ENCODE peak calls at places on chromosome 9, in nine cellular contexts. Q, V, O, T, M, H, A, D and G are unnamed samples.

GRCh38 chr9:6611891-6612290 is 33.6 kb downstream of the GLDC start:
- DNase-seq in Q (no peak), V (no peak), O (no peak), T (no peak), M (no peak), H (no peak), A (no peak), D (no peak), G (no peak)

GRCh38 chr9:108534741-108535140 is 321.0 kb downstream of the ACTL7B start:
- DNase-seq in Q (no peak), V (peak), O (no peak), T (no peak), M (peak), H (no peak), A (no peak), D (no peak), G (no peak)

GRCh38 chr9:7827792-7828191 is 28.2 kb upstream of the DMAC1 start:
- DNase-seq in Q (no peak), V (no peak), O (no peak), T (no peak), M (no peak), H (no peak), A (no peak), D (no peak), G (no peak)

GRCh38 chr9:112043423-112043822 is 131.7 kb downstream of the SUSD1 start:
- DNase-seq in Q (no peak), V (no peak), O (no peak), T (no peak), M (peak), H (no peak), A (no peak), D (no peak), G (no peak)

GRCh38 chr9:134634190-134634589 is 7.4 kb upstream of the COL5A1 start:
- DNase-seq in Q (no peak), V (no peak), O (no peak), T (peak), M (no peak), H (no peak), A (peak), D (no peak), G (no peak)

GRCh38 chr9:131954299-131954698 is 125.4 kb downstream of the MED27 start:
- DNase-seq in Q (no peak), V (no peak), O (no peak), T (no peak), M (no peak), H (no peak), A (no peak), D (no peak), G (no peak)

GRCh38 chr9:79080536-79080935 is 491.2 kb upstream of the TLE4 start:
- DNase-seq in Q (no peak), V (no peak), O (no peak), T (no peak), M (peak), H (no peak), A (no peak), D (no peak), G (no peak)

GRCh38 chr9:131405429-131405828 is 11.5 kb downstream of the PRRC2B start:
- DNase-seq in Q (no peak), V (no peak), O (no peak), T (no peak), M (peak), H (no peak), A (no peak), D (no peak), G (peak)

GRCh38 chr9:87891754-87892153 is 9.1 kb downstream of the SPATA31E1 start:
- DNase-seq in Q (no peak), V (no peak), O (no peak), T (no peak), M (peak), H (no peak), A (no peak), D (no peak), G (no peak)

GRCh38 chr9:74942801-74943200 is 9.9 kb downstream of the C9orf40 start:
- DNase-seq in Q (no peak), V (no peak), O (no peak), T (no peak), M (peak), H (no peak), A (no peak), D (no peak), G (no peak)

GRCh38 chr9:123637940-123638634 is 282.1 kb downstream of the CRB2 start:
- DNase-seq in Q (no peak), V (no peak), O (no peak), T (no peak), M (peak), H (no peak), A (no peak), D (no peak), G (no peak)

GRCh38 chr9:1051286-1052118 is 1.3 kb downstream of the DMRT2 start:
- DNase-seq in Q (peak), V (no peak), O (peak), T (no peak), M (no peak), H (no peak), A (no peak), D (no peak), G (peak)

GRCh38 chr9:81693639-81694378 is 4.5 kb upstream of the TLE1 start:
- DNase-seq in Q (no peak), V (no peak), O (no peak), T (no peak), M (no peak), H (no peak), A (no peak), D (no peak), G (no peak)

GRCh38 chr9:12838546-12838945 is 63.7 kb downstream of the LURAP1L start:
- DNase-seq in Q (no peak), V (no peak), O (no peak), T (no peak), M (peak), H (no peak), A (no peak), D (no peak), G (no peak)

GRCh38 chr9:18422296-18423036 is 51.5 kb upstream of the ADAMTSL1 start:
- DNase-seq in Q (no peak), V (no peak), O (no peak), T (no peak), M (no peak), H (no peak), A (no peak), D (no peak), G (no peak)

GRCh38 chr9:92425578-92425977 is 1.3 kb upstream of the OMD start:
- DNase-seq in Q (no peak), V (no peak), O (no peak), T (no peak), M (peak), H (no peak), A (no peak), D (no peak), G (no peak)

GRCh38 chr9:114098660-114099522 is at the start of gene KIF12:
- DNase-seq in Q (peak), V (no peak), O (no peak), T (peak), M (no peak), H (peak), A (no peak), D (peak), G (no peak)

GRCh38 chr9:69215774-69216482 is 41.9 kb downstream of the TJP2 start:
- DNase-seq in Q (no peak), V (no peak), O (no peak), T (no peak), M (no peak), H (no peak), A (peak), D (no peak), G (no peak)

GRCh38 chr9:132171702-132172101 is 9.8 kb downstream of the NTNG2 start:
- DNase-seq in Q (no peak), V (no peak), O (no peak), T (no peak), M (no peak), H (no peak), A (no peak), D (no peak), G (no peak)

GRCh38 chr9:133945314-133945975 is 46.7 kb downstream of the VAV2 start:
- DNase-seq in Q (no peak), V (no peak), O (no peak), T (peak), M (no peak), H (no peak), A (no peak), D (peak), G (no peak)

GRCh38 chr9:86337469-86338107 is 16.6 kb downstream of the TUT7 start:
- DNase-seq in Q (no peak), V (no peak), O (no peak), T (no peak), M (no peak), H (no peak), A (no peak), D (no peak), G (no peak)

GRCh38 chr9:91147079-91147708 is 214.5 kb downstream of the AUH start:
- DNase-seq in Q (no peak), V (no peak), O (no peak), T (no peak), M (no peak), H (no peak), A (no peak), D (no peak), G (no peak)

GRCh38 chr9:106482733-106483132 is 380.2 kb upstream of the ZNF462 start:
- DNase-seq in Q (no peak), V (no peak), O (no peak), T (no peak), M (no peak), H (no peak), A (no peak), D (no peak), G (peak)

GRCh38 chr9:113444736-113445135 is 18.8 kb upstream of the RGS3 start:
- DNase-seq in Q (no peak), V (no peak), O (no peak), T (no peak), M (no peak), H (no peak), A (no peak), D (no peak), G (no peak)

GRCh38 chr9:134411451-134412297 is 85.4 kb downstream of the RXRA start:
- DNase-seq in Q (no peak), V (no peak), O (no peak), T (no peak), M (no peak), H (no peak), A (no peak), D (no peak), G (peak)

GRCh38 chr9:137029058-137029922 is 1.3 kb upstream of the ABCA2 start:
- DNase-seq in Q (peak), V (peak), O (peak), T (peak), M (peak), H (peak), A (peak), D (peak), G (peak)

GRCh38 chr9:93467062-93467416 is 13.7 kb upstream of the FAM120AOS start:
- DNase-seq in Q (no peak), V (no peak), O (no peak), T (no peak), M (no peak), H (no peak), A (no peak), D (no peak), G (no peak)

GRCh38 chr9:108396618-108397017 is 459.2 kb downstream of the ACTL7B start:
- DNase-seq in Q (no peak), V (no peak), O (no peak), T (no peak), M (no peak), H (no peak), A (no peak), D (no peak), G (no peak)

GRCh38 chr9:10059044-10059443 is 553.8 kb downstream of the PTPRD start:
- DNase-seq in Q (no peak), V (no peak), O (no peak), T (no peak), M (peak), H (no peak), A (no peak), D (no peak), G (no peak)

GRCh38 chr9:126587187-126588185 is 26.2 kb upstream of the LMX1B start:
- DNase-seq in Q (peak), V (no peak), O (no peak), T (peak), M (no peak), H (peak), A (no peak), D (no peak), G (no peak)

GRCh38 chr9:114454652-114455051 is 50.6 kb downstream of the WHRN start:
- DNase-seq in Q (no peak), V (no peak), O (no peak), T (no peak), M (no peak), H (no peak), A (no peak), D (no peak), G (no peak)

GRCh38 chr9:89463986-89464901 is 33.7 kb downstream of the SEMA4D start:
- DNase-seq in Q (no peak), V (no peak), O (no peak), T (no peak), M (no peak), H (no peak), A (no peak), D (peak), G (no peak)

GRCh38 chr9:135252980-135253304 is 165.5 kb downstream of the OLFM1 start:
- DNase-seq in Q (no peak), V (peak), O (no peak), T (no peak), M (no peak), H (no peak), A (no peak), D (no peak), G (no peak)

GRCh38 chr9:125492719-125493118 is 214.3 kb downstream of the MAPKAP1 start:
- DNase-seq in Q (no peak), V (no peak), O (no peak), T (no peak), M (no peak), H (no peak), A (no peak), D (no peak), G (no peak)

GRCh38 chr9:22010881-22011625 is 1.9 kb upstream of the CDKN2B start:
- DNase-seq in Q (no peak), V (no peak), O (no peak), T (peak), M (peak), H (no peak), A (no peak), D (no peak), G (no peak)

GRCh38 chr9:84379740-84380139 is 39.2 kb upstream of the SLC28A3 start:
- DNase-seq in Q (no peak), V (no peak), O (no peak), T (no peak), M (no peak), H (no peak), A (no peak), D (no peak), G (no peak)

GRCh38 chr9:92657296-92658094 is 12.4 kb downstream of the IPPK start:
- DNase-seq in Q (no peak), V (no peak), O (no peak), T (no peak), M (no peak), H (no peak), A (no peak), D (no peak), G (no peak)

GRCh38 chr9:19876569-19877316 is 87.9 kb upstream of the SLC24A2 start:
- DNase-seq in Q (no peak), V (no peak), O (no peak), T (no peak), M (no peak), H (no peak), A (no peak), D (no peak), G (no peak)

GRCh38 chr9:6782378-6782777 is 24.6 kb downstream of the KDM4C start:
- DNase-seq in Q (no peak), V (no peak), O (no peak), T (no peak), M (no peak), H (no peak), A (no peak), D (no peak), G (no peak)

GRCh38 chr9:122158202-122158601 is 1.4 kb downstream of the NDUFA8 start:
- DNase-seq in Q (peak), V (no peak), O (no peak), T (no peak), M (peak), H (no peak), A (peak), D (peak), G (no peak)

GRCh38 chr9:122162415-122162814 is 2.7 kb downstream of the MORN5 start:
- DNase-seq in Q (no peak), V (no peak), O (no peak), T (no peak), M (no peak), H (no peak), A (no peak), D (no peak), G (no peak)

GRCh38 chr9:122159925-122160246 is 178 bp downstream of the MORN5 start:
- DNase-seq in Q (no peak), V (no peak), O (no peak), T (no peak), M (no peak), H (no peak), A (no peak), D (no peak), G (no peak)

GRCh38 chr9:122164286-122164685 is 4.6 kb downstream of the MORN5 start:
- DNase-seq in Q (no peak), V (no peak), O (no peak), T (no peak), M (no peak), H (peak), A (no peak), D (no peak), G (no peak)

DNA sequence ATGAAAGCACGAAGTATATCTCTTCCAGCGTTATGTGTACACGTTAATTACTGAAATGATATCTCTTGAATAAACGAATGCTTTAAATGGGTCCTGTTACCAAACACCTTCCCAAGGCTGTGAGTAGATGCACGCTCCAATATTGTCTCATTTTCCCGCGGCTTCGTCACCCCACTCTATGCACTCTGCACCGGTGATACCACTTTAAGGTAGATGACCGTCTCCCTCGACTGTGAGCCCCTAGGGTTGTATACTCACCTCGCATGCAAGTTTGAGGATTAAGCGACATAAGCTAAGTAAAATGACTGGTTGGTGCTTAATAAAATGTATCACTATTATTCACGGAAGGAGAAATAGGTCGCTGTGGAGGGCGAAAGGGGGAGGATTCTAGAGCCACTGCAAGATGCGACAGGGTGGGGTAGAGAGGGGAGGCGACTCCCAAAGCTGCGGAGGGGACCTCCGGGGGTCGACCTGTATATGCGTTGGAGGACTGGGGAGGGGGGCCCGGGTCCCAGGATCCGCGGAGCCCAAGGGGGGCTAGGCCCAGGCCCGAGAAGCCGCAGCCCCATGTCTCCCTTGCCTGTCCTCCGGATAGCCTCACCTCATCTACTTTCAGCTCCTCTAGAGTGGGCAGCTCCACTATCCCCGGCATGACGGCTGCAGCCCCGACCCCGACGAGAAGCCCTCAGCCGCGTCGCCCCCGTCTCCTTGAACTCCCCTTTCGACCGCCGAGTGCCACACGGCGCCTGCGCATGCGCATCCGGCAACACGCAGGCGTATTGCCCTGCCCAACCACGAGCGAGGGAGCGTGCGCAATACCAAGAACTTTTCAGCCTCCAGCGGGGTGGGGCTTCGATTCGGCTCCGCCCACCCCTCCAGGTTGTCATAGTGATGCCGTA is at the start of the genes MORN5 and NDUFA8:
- DNase-seq in Q (peak), V (peak), O (peak), T (peak), M (peak), H (peak), A (peak), D (peak), G (peak)
- TF ChIP-seq POLR2A in Q (peak), V (peak), O (peak), T (peak), M (peak), H (peak), A (peak), D (peak), G (peak)

GRCh38 chr9:70609542-70610286 is 195.3 kb upstream of the KLF9 start:
- DNase-seq in Q (no peak), V (peak), O (peak), T (no peak), M (peak), H (peak), A (peak), D (no peak), G (peak)
- TF ChIP-seq POLR2A in Q (no peak), V (no peak), O (no peak), T (no peak), M (no peak), H (no peak), A (no peak), D (no peak), G (no peak)

GRCh38 chr9:128828719-128829452 is 708 bp downstream of the SPOUT1 start:
- DNase-seq in Q (no peak), V (no peak), O (no peak), T (no peak), M (no peak), H (no peak), A (no peak), D (no peak), G (no peak)

GRCh38 chr9:128828267-128828666 is 1.3 kb downstream of the SPOUT1 start:
- DNase-seq in Q (no peak), V (no peak), O (no peak), T (no peak), M (no peak), H (no peak), A (no peak), D (no peak), G (no peak)

GRCh38 chr9:128833696-128834095 is 4.1 kb upstream of the SPOUT1 start:
- DNase-seq in Q (no peak), V (no peak), O (no peak), T (no peak), M (no peak), H (no peak), A (no peak), D (no peak), G (no peak)

GRCh38 chr9:128825923-128826702 is 3.5 kb downstream of the SPOUT1 start:
- DNase-seq in Q (no peak), V (peak), O (no peak), T (no peak), M (no peak), H (no peak), A (no peak), D (no peak), G (no peak)

GRCh38 chr9:128829477-128830251 is at the start of gene SPOUT1:
- DNase-seq in Q (peak), V (peak), O (peak), T (peak), M (peak), H (peak), A (peak), D (peak), G (peak)
- TF ChIP-seq POLR2A in Q (peak), V (peak), O (no peak), T (no peak), M (peak), H (peak), A (peak), D (peak), G (peak)

GRCh38 chr9:127940598-127940997 is 2.9 kb upstream of the DPM2 start:
- DNase-seq in Q (no peak), V (no peak), O (no peak), T (no peak), M (no peak), H (no peak), A (no peak), D (no peak), G (no peak)
- TF ChIP-seq POLR2A in Q (no peak), V (no peak), O (no peak), T (no peak), M (no peak), H (no peak), A (no peak), D (no peak), G (no peak)

GRCh38 chr9:129174724-129175514 is 3.1 kb downstream of the IER5L start:
- DNase-seq in Q (peak), V (peak), O (peak), T (peak), M (peak), H (peak), A (peak), D (peak), G (peak)

GRCh38 chr9:129173296-129174101 is 4.6 kb downstream of the IER5L start:
- DNase-seq in Q (no peak), V (no peak), O (no peak), T (no peak), M (no peak), H (peak), A (no peak), D (no peak), G (no peak)

GRCh38 chr9:129172816-129173215 is 5.2 kb downstream of the IER5L start:
- DNase-seq in Q (no peak), V (no peak), O (no peak), T (no peak), M (no peak), H (peak), A (no peak), D (no peak), G (no peak)

GRCh38 chr9:129175515-129175824 is 2.6 kb downstream of the IER5L start:
- DNase-seq in Q (no peak), V (no peak), O (no peak), T (no peak), M (no peak), H (no peak), A (no peak), D (no peak), G (no peak)

GRCh38 chr9:129174102-129174723 is 3.8 kb downstream of the IER5L start:
- DNase-seq in Q (peak), V (peak), O (peak), T (peak), M (peak), H (peak), A (peak), D (peak), G (peak)
- TF ChIP-seq POLR2A in Q (peak), V (peak), O (no peak), T (no peak), M (peak), H (peak), A (peak), D (no peak), G (peak)

GRCh38 chr9:105299190-105299854 is 54.9 kb downstream of the SLC44A1 start:
- DNase-seq in Q (no peak), V (peak), O (no peak), T (no peak), M (peak), H (no peak), A (peak), D (peak), G (no peak)
- TF ChIP-seq POLR2A in Q (peak), V (no peak), O (no peak), T (no peak), M (peak), H (no peak), A (peak), D (no peak), G (peak)